ENCODE peak calls at places on chromosomes 6 and 20, in ten cellular contexts. S is NCI-H1694; J is CD8-positive, alpha-beta T cell; I is activated CD8-positive, alpha-beta memory T cell treated with anti-CD3 and anti-CD28 coated beads for 24 hours; L is left lung; O is stimulated activated naive CD8-positive, alpha-beta T cell treated with anti-CD3 and anti-CD28 coated beads, Interleukin-15, Interleukin-2, amounts not matched to agents 100 U/mL and 50 U/mL, for 24 hours; X is Right ventricle myocardium superior; C is activated B cell treated with CpG ODN at 0.5 μM for 24 hours; T is activated CD4-positive, alpha-beta T cell treated with anti-CD3 and anti-CD28 coated beads, Interleukin-2, amount 50 U/mL, for 1 hour; E is RPMI8226. R is an unnamed sample.
A peak's percentile ranks its signal among the peaks of the same experiment; 100 is the strongest.

GRCh38 chr6:153564803-153565202 is 433.7 kb upstream of the RGS17 start:
- DNase-seq in S (no peak), J (no peak), I (no peak), L (no peak), O (no peak), X (no peak), C (no peak), T (no peak), E (no peak), R (no peak)

GRCh38 chr6:56349196-56349595 is 101.8 kb upstream of the COL21A1 start:
- DNase-seq in S (no peak), J (no peak), I (no peak), L (no peak), O (no peak), X (no peak), C (no peak), T (no peak), E (peak; percentile 56), R (no peak)

GRCh38 chr20:22489614-22490286 is 94.6 kb downstream of the FOXA2 start:
- DNase-seq in S (no peak), J (no peak), I (no peak), L (no peak), O (no peak), X (no peak), C (no peak), T (no peak), E (no peak), R (no peak)

GRCh38 chr20:52812231-52812847 is 159.8 kb upstream of the TSHZ2 start:
- DNase-seq in S (no peak), J (no peak), I (no peak), L (no peak), O (no peak), X (no peak), C (no peak), T (no peak), E (no peak), R (no peak)

GRCh38 chr6:148432405-148433195 is 90.0 kb downstream of the SASH1 start:
- DNase-seq in S (no peak), J (no peak), I (no peak), L (no peak), O (no peak), X (no peak), C (no peak), T (no peak), E (peak; percentile 6), R (no peak)

GRCh38 chr6:44667226-44667625 is 279.7 kb downstream of the CDC5L start:
- DNase-seq in S (no peak), J (no peak), I (no peak), L (no peak), O (no peak), X (no peak), C (no peak), T (no peak), E (no peak), R (no peak)

GRCh38 chr20:58131111-58131510 is 97.3 kb downstream of the ANKRD60 start:
- DNase-seq in S (no peak), J (no peak), I (peak; percentile 4), L (no peak), O (no peak), X (no peak), C (no peak), T (no peak), E (no peak), R (no peak)

GRCh38 chr6:38345586-38345985 is 294.1 kb downstream of the BTBD9 start:
- DNase-seq in S (no peak), J (no peak), I (no peak), L (no peak), O (no peak), X (no peak), C (no peak), T (no peak), E (no peak), R (no peak)

GRCh38 chr6:42279144-42279781 is 61.6 kb upstream of the MRPS10 start:
- DNase-seq in S (no peak), J (peak; percentile 46), I (peak; percentile 71), L (no peak), O (peak; percentile 42), X (no peak), C (no peak), T (no peak), E (peak; percentile 73), R (peak; percentile 17)

GRCh38 chr20:51128198-51128597 is 105.3 kb upstream of the KCNG1 start:
- DNase-seq in S (no peak), J (no peak), I (no peak), L (no peak), O (peak; percentile 25), X (no peak), C (no peak), T (no peak), E (no peak), R (peak; percentile 65)

GRCh38 chr20:1362484-1362883 is 30.4 kb downstream of the FKBP1A start:
- DNase-seq in S (no peak), J (no peak), I (no peak), L (no peak), O (no peak), X (no peak), C (no peak), T (no peak), E (no peak), R (no peak)

GRCh38 chr6:43780293-43780692 is 10.3 kb downstream of the VEGFA start:
- DNase-seq in S (no peak), J (no peak), I (no peak), L (no peak), O (no peak), X (no peak), C (no peak), T (no peak), E (no peak), R (no peak)

R was measured in NK-92 treated with Interleukin-12 subunit alpha and Interleukin-12 subunit beta, amount 100 ng/mL, for 24 hours.